ENCODE peak calls at places on chromosomes 3 and 15, in four cellular contexts. One of them, this sample, is unnamed.

GRCh38 chr3:28295819-28296364 is 52.6 kb upstream of the ZCWPW2 start:
- DNase-seq in NAMALWA: no peak
- DNase-seq in IMR-90: peak; percentile 19
- DNase-seq in H54: no peak
- DNase-seq in this sample: no peak

GRCh38 chr3:134817297-134817696 is 22.2 kb downstream of the EPHB1 start:
- DNase-seq in IMR-90: no peak
- DNase-seq in NAMALWA: no peak
- DNase-seq in H54: no peak
- DNase-seq in this sample: no peak

GRCh38 chr3:22887664-22888291 is 315.3 kb upstream of the UBE2E2 start:
- DNase-seq in NAMALWA: peak; percentile 58
- DNase-seq in H54: no peak
- DNase-seq in IMR-90: peak; percentile 21
- DNase-seq in this sample: peak; percentile 4

GRCh38 chr15:63971427-63971805 is 74.9 kb downstream of the DAPK2 start:
- DNase-seq in IMR-90: no peak
- DNase-seq in H54: no peak
- DNase-seq in NAMALWA: no peak
- DNase-seq in this sample: no peak

GRCh38 chr3:69203631-69204314 is 81.4 kb upstream of the LMOD3 start:
- DNase-seq in NAMALWA: no peak
- DNase-seq in IMR-90: no peak
- DNase-seq in H54: no peak
- DNase-seq in this sample: no peak

GRCh38 chr15:29461877-29462276 is 192.3 kb upstream of the NSMCE3 start:
- DNase-seq in H54: no peak
- DNase-seq in IMR-90: no peak
- DNase-seq in NAMALWA: no peak
- DNase-seq in this sample: no peak

GRCh38 chr15:39115379-39116057 is 465.4 kb upstream of the THBS1 start:
- DNase-seq in NAMALWA: no peak
- DNase-seq in IMR-90: no peak
- DNase-seq in H54: no peak
- DNase-seq in this sample: no peak

GRCh38 chr3:79230254-79230653 is 537.5 kb downstream of the ROBO1 start:
- DNase-seq in NAMALWA: no peak
- DNase-seq in IMR-90: no peak
- DNase-seq in H54: no peak
- DNase-seq in this sample: no peak

GRCh38 chr15:47644713-47645112 is 72.6 kb upstream of the SEMA6D start:
- DNase-seq in IMR-90: no peak
- DNase-seq in H54: no peak
- DNase-seq in NAMALWA: no peak
- DNase-seq in this sample: no peak

GRCh38 chr3:159830523-159831151 is 158.0 kb upstream of the IL12A start:
- DNase-seq in IMR-90: peak; percentile 52
- DNase-seq in H54: no peak
- DNase-seq in NAMALWA: no peak
- DNase-seq in this sample: no peak

This sample was measured in HCT116.